ENCODE peak calls at places on chromosome 19, in eight cellular contexts. K, M, X, G, J, Q, Z and F are unnamed samples. For H3K9me3, the result is how much of the 10 kb centered on the place peaks cover.

GRCh38 chr19:18803550-18804138 is 12.5 kb upstream of the COMP start:
- DNase-seq in M (no peak), Q (no peak), Z (no peak), G (no peak), J (no peak), K (no peak), X (no peak), F (no peak)

GRCh38 chr19:14146789-14147216 is 10.4 kb upstream of the ASF1B start:
- DNase-seq in X (no peak), J (no peak), K (no peak), Z (no peak), Q (peak), G (no peak), M (no peak), F (no peak)

GRCh38 chr19:1131718-1132552 is 28.1 kb downstream of the GPX4 start:
- DNase-seq in Q (peak), X (peak), Z (peak), G (peak), K (peak), J (peak), M (peak), F (peak)

GRCh38 chr19:18946918-18947317 is 5.9 kb upstream of the HOMER3 start:
- DNase-seq in X (no peak), J (no peak), G (no peak), K (no peak), M (no peak), Q (no peak), Z (no peak), F (no peak)

GRCh38 chr19:46766569-46767317 is 20.5 kb upstream of the STRN4 start:
- DNase-seq in X (peak), K (peak), Z (peak), Q (no peak), G (no peak), M (peak), J (peak), F (peak)

GRCh38 chr19:10450853-10451609 is 30.7 kb downstream of the PDE4A start:
- DNase-seq in K (no peak), J (no peak), Q (no peak), G (no peak), M (no peak), Z (no peak), X (no peak), F (no peak)

GRCh38 chr19:8441725-8442544 is 2.8 kb upstream of the HNRNPM start:
- DNase-seq in X (no peak), G (no peak), Z (no peak), J (no peak), M (no peak), K (no peak), Q (no peak), F (no peak)

GRCh38 chr19:18731562-18732008 is 48.1 kb downstream of the CRTC1 start:
- DNase-seq in M (no peak), K (no peak), Z (no peak), X (no peak), G (no peak), Q (peak), J (no peak), F (no peak)

GRCh38 chr19:11361037-11361770 is 6.0 kb downstream of the PLPPR2 start:
- DNase-seq in G (peak), X (no peak), J (peak), Z (no peak), K (no peak), M (no peak), Q (no peak), F (no peak)

GRCh38 chr19:48964205-48965032 is 690 bp upstream of the FTL start:
- DNase-seq in G (no peak), Z (no peak), K (no peak), X (no peak), Q (peak), M (peak), J (peak), F (no peak)

GRCh38 chr19:1665565-1666047 is 13.2 kb upstream of the TCF3 start:
- DNase-seq in Z (no peak), J (peak), X (no peak), K (no peak), G (no peak), M (no peak), Q (no peak), F (no peak)

GRCh38 chr19:53868091-53868891 is 608 bp downstream of the MYADM start:
- DNase-seq in K (peak), J (peak), G (peak), Q (no peak), M (peak), X (no peak), Z (peak), F (peak)

GRCh38 chr19:17385878-17386611 is 8.0 kb downstream of the CCDC194 start:
- DNase-seq in M (peak), Z (peak), X (peak), J (peak), K (peak), G (peak), Q (no peak), F (peak)

GRCh38 chr19:40806385-40807146 is 7.6 kb downstream of the EGLN2 start:
- DNase-seq in M (peak), X (peak), Q (peak), Z (peak), J (peak), K (peak), G (peak), F (peak)

GRCh38 chr19:39428309-39429112 is 7.2 kb downstream of the RPS16 start:
- DNase-seq in Q (peak), X (no peak), J (peak), K (no peak), G (peak), M (peak), Z (peak), F (no peak)

GRCh38 chr19:50269653-50270052 is 59.5 kb downstream of the KCNC3 start:
- DNase-seq in Z (no peak), K (no peak), Q (no peak), J (no peak), X (no peak), G (no peak), M (no peak), F (no peak)

GRCh38 chr19:50268501-50268900 is 60.7 kb downstream of the KCNC3 start:
- DNase-seq in G (no peak), Q (no peak), K (no peak), X (no peak), J (no peak), Z (no peak), M (no peak), F (no peak)

GRCh38 chr19:50266041-50266440 is 62.6 kb downstream of the MYH14 start:
- DNase-seq in X (no peak), M (no peak), J (no peak), Q (no peak), G (no peak), K (no peak), Z (no peak), F (no peak)

GRCh38 chr19:50266896-50267295 is 62.3 kb downstream of the KCNC3 start:
- DNase-seq in M (no peak), Q (no peak), K (peak), Z (no peak), J (no peak), X (no peak), G (no peak), F (no peak)

GRCh38 chr19:50268046-50268445 is 61.1 kb downstream of the KCNC3 start:
- DNase-seq in G (no peak), X (no peak), J (no peak), Z (no peak), M (no peak), Q (no peak), K (no peak), F (no peak)
- H3K9me3 ChIP-seq in G (under half), X (under half), J (under half), Z (under half), M (under half), Q (under half), K (under half), F (under half)

DNA sequence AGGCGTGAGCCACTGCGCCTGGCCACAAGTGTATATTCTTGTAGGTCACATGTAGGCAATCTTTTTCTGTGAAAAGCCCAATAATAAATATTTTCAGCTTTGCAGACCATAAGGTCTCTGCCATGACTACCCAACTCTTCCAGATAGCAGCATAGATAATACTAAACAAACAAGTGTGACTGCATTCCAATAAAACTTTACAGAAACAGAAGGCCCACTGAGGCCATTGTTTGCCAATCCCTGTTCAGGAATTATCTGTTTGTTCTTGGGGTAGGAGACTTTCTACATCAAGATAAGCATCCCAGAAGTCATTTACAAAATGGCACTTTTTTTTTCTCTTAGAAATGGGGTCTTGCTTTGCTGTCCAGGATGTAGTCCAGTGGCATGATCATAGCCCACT is 2.8 kb upstream of the ZNF329 start:
- DNase-seq in M (no peak), Z (no peak), Q (no peak), J (no peak), G (no peak), X (no peak), K (no peak), F (no peak)
- H3K9me3 ChIP-seq in M (under half), Z (under half), Q (under half), J (under half), G (under half), X (under half), K (under half), F (under half)

DNA sequence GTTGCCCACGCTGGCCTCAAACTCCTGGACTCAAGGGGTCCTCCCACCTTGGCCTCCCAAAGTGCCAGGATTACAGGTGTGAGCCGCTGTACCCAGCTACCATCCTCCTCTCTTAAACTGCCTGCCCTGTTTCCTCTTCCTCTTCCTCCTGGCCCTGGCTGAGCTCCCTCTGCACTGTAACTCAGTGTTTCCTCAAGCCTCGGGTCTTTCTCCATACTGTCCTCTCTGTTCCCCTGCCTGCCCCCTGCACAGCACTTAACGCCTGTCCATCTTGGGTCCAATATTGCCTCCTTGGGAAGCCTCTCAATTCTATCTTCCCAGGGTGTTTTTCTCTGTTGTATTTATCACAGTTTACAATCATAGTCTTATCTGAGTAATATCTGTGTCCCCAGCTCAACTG is 6.1 kb downstream of the LIPE start:
- DNase-seq in M (no peak), J (no peak), G (no peak), Q (no peak), Z (no peak), K (no peak), X (no peak), F (no peak)
- H3K9me3 ChIP-seq in M (under half), J (under half), G (under half), Q (under half), Z (under half), K (under half), X (under half), F (under half)

GRCh38 chr19:15488489-15489226 is 9.4 kb upstream of the PGLYRP2 start:
- DNase-seq in X (no peak), Q (no peak), J (no peak), G (peak), Z (peak), K (no peak), M (peak), F (no peak)
- H3K9me3 ChIP-seq in X (under half), Q (under half), J (under half), G (under half), Z (under half), K (under half), M (under half), F (under half)

GRCh38 chr19:57280913-57281425 is 684 bp downstream of the ZNF460 start:
- DNase-seq in J (peak), Z (no peak), G (no peak), X (peak), K (peak), Q (no peak), M (no peak), F (no peak)

GRCh38 chr19:57282011-57282636 is 1.8 kb downstream of the ZNF460 start:
- DNase-seq in Q (no peak), K (no peak), J (no peak), M (no peak), G (no peak), X (no peak), Z (no peak), F (no peak)

GRCh38 chr19:57280165-57280912 is at the start of gene ZNF460:
- DNase-seq in K (peak), Z (peak), J (peak), G (peak), Q (peak), X (peak), M (peak), F (peak)

GRCh38 chr19:57276430-57276829 is 3.9 kb upstream of the ZNF460 start:
- DNase-seq in X (no peak), Q (no peak), Z (no peak), J (no peak), K (no peak), G (no peak), M (no peak), F (no peak)

GRCh38 chr19:57279418-57280164 is 694 bp upstream of the ZNF460 start:
- DNase-seq in X (peak), K (peak), M (peak), J (peak), Q (peak), Z (peak), G (peak), F (peak)
- H3K9me3 ChIP-seq in X (under half), K (under half), M (under half), J (under half), Q (under half), Z (under half), G (under half), F (under half)

DNA sequence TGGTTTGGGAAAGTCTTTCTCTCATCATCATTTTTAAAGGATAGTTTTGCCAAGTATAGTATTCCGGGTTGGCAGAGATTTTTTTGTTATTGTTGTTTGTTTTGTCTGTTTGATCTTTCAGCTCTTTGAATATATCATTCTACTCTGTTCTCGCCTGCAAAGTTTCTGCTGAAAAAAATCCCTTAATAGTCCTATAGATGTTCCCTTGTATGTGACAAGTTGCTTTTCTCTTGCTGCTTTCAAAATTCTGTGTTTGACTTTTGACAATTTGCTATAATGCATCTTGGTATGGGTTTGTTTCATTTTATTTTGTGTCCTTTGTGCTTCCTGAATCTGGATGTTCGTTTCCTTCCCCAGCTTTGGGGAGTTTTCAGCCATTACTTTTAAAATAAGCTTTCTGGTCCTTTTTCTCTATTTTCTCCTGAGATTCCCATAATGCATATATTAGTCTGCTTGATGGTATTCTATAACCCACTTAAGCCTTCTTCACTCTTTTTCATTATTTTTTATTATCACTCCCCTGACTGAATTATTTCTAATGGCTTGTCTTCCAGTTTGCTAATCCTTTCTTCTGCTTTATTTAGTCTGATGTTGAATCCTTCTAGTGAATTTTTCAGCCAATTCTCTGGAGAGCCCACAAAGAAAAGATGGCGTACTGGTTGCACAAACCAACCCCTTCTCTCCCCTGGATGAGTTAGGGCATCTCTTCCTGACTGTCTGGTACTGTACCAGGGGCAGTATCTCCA is 14.6 kb downstream of the ZNF569 start:
- DNase-seq in Q (no peak), J (no peak), G (no peak), Z (no peak), X (no peak), M (no peak), K (no peak), F (no peak)
- H3K9me3 ChIP-seq in Q (under half), J (under half), G (half or more), Z (half or more), X (half or more), M (half or more), K (half or more), F (half or more)

GRCh38 chr19:20616071-20616470 is 45.3 kb downstream of the ZNF626 start:
- DNase-seq in J (no peak), K (no peak), Q (no peak), M (no peak), X (no peak), G (no peak), Z (no peak), F (no peak)
- H3K9me3 ChIP-seq in J (under half), K (under half), Q (under half), M (half or more), X (under half), G (under half), Z (under half), F (under half)